ENCODE peak calls at places on chromosomes 6 and 20, in ten cellular contexts. V is activated T-cell treated with anti-CD3 and anti-CD28 coated beads, Interleukin-2, amount 50 U/mL, for 1 hour; M is mucosa of descending colon; I is ELR; W is lung microvascular endothelial cell; S is iris pigment epithelial cell; D is frontal cortex; K is psoas muscle; G is T1000; L is IMR-90. T is an unnamed sample.

GRCh38 chr6:22906091-22906549 is 336.8 kb downstream of the HDGFL1 start:
- DNase-seq in L (no peak), V (no peak), W (peak; percentile 66), D (no peak), I (peak; percentile 68), G (no peak), S (peak; percentile 57), M (no peak), K (no peak), T (peak; percentile 16)

GRCh38 chr6:6749791-6750434 is 161.4 kb downstream of the LY86 start:
- DNase-seq in G (no peak), S (peak; percentile 94), L (peak; percentile 97), D (peak; percentile 57), I (peak; percentile 92), M (peak; percentile 73), V (peak; percentile 24), K (peak; percentile 68), W (peak; percentile 81), T (peak; percentile 20)

GRCh38 chr20:32356935-32357868 is 929 bp upstream of the ASXL1 start:
- DNase-seq in S (peak; percentile 69), V (no peak), K (no peak), W (peak; percentile 58), D (no peak), G (no peak), M (no peak), I (peak; percentile 86), L (peak; percentile 50), T (peak; percentile 64)

GRCh38 chr6:89084954-89085353 is 4.4 kb downstream of the PNRC1 start:
- DNase-seq in V (no peak), M (no peak), I (peak; percentile 30), D (no peak), K (no peak), W (no peak), S (peak; percentile 22), G (no peak), L (peak; percentile 24), T (no peak)

GRCh38 chr6:85585741-85586140 is 7.9 kb downstream of the SNX14 start:
- DNase-seq in G (no peak), M (no peak), L (no peak), W (no peak), V (no peak), K (no peak), S (peak; percentile 52), I (no peak), D (no peak), T (peak; percentile 39)

GRCh38 chr20:59377046-59377445 is 76.6 kb downstream of the EDN3 start:
- DNase-seq in K (no peak), I (no peak), M (no peak), D (no peak), S (no peak), L (no peak), W (no peak), V (no peak), G (no peak), T (no peak)

GRCh38 chr20:46128310-46129151 is 10.4 kb downstream of the CD40 start:
- DNase-seq in M (no peak), S (peak; percentile 9), V (no peak), W (peak; percentile 33), L (no peak), G (no peak), D (peak; percentile 60), I (peak; percentile 36), K (no peak), T (peak; percentile 27)

GRCh38 chr6:145507251-145507650 is 228.1 kb downstream of the EPM2A start:
- DNase-seq in V (no peak), K (no peak), G (no peak), W (no peak), L (no peak), I (no peak), D (no peak), S (no peak), M (no peak), T (no peak)

GRCh38 chr6:41732601-41733348 is 2.6 kb downstream of the TFEB start:
- DNase-seq in L (no peak), S (peak; percentile 48), I (no peak), M (peak; percentile 62), G (no peak), W (no peak), D (no peak), V (peak; percentile 57), K (no peak), T (no peak)